ENCODE peak calls at places on chromosome 2, in four cellular contexts. Z, P, G and U are unnamed samples.

GRCh38 chr2:190119948-190120347 is 57.4 kb upstream of the MSTN start:
- DNase-seq in P (no peak), G (no peak), Z (no peak), U (no peak)

GRCh38 chr2:223488814-223489213 is 113.3 kb downstream of the SCG2 start:
- DNase-seq in P (no peak), G (no peak), Z (no peak), U (no peak)

GRCh38 chr2:150409196-150409595 is 78.3 kb downstream of the RND3 start:
- DNase-seq in G (no peak), Z (no peak), P (no peak), U (no peak)

GRCh38 chr2:140593159-140593558 is 1537.7 kb downstream of the LRP1B start:
- DNase-seq in Z (no peak), P (no peak), G (no peak), U (no peak)

GRCh38 chr2:68932392-68932791 is 20.3 kb downstream of the GKN2 start:
- DNase-seq in P (no peak), Z (no peak), G (no peak), U (no peak)

GRCh38 chr2:104867351-104868080 is 13.6 kb downstream of the POU3F3 start:
- DNase-seq in Z (no peak), G (no peak), P (no peak), U (no peak)

GRCh38 chr2:104090407-104090806 is 763.5 kb upstream of the POU3F3 start:
- DNase-seq in G (no peak), Z (no peak), P (no peak), U (no peak)

GRCh38 chr2:240906141-240906910 is at the start of gene CROCC2:
- DNase-seq in P (no peak), Z (no peak), G (no peak), U (no peak)

GRCh38 chr2:23545391-23545790 is 160.4 kb downstream of the KLHL29 start:
- DNase-seq in Z (no peak), G (no peak), P (no peak), U (no peak)

GRCh38 chr2:235570256-235570655 is 76.4 kb downstream of the AGAP1 start:
- DNase-seq in G (no peak), Z (peak), P (no peak), U (no peak)

DNA sequence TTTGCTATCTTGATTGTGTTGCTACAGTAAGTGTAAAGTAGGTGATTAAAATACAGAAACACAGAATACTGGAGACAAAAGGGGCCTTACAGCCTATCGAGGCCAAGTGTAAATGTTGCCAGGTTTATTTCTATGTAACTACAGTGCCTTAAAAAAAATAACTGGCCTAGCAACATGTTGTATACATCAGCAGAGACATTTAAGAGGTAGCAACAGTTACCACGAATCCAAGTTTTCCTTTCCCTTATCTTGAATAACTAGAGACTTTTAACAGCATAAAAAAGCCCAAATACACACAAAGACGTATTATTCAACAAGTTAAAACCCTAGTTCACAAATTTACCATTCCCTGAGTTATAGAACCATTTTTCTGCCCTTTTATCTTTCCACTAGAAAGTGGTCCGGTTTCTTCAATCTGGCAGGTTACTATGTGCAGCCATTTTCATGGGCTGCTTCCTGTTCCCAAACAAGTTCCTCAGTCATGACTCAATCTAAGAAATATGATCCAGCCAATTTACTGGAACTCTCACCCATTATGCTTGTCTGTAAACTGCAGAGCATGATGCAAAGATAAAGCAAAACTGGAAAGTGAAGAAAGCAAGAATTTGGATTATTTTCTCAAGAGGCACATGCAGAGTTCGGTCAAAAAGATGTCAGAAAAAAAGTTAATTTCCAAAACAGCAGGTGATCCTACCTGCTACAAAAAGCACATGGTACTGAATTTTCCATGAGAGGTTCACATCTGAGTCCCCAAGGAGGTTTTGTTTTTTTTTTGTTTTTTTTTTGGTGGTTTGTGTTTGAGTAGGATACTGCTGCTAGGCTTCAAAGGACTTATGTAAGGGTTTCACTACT is 22.2 kb downstream of the NFE2L2 start:
- DNase-seq in G (no peak), P (no peak), Z (peak), U (peak)
- TF ChIP-seq SUZ12 in G (no peak), P (no peak), Z (no peak), U (no peak)

GRCh38 chr2:119417898-119418297 is 13.8 kb upstream of the TMEM37 start:
- DNase-seq in P (no peak), G (no peak), Z (no peak), U (no peak)

GRCh38 chr2:119416299-119416923 is 15.2 kb upstream of the TMEM37 start:
- DNase-seq in G (no peak), Z (no peak), P (no peak), U (no peak)

GRCh38 chr2:119419803-119420508 is 11.7 kb upstream of the TMEM37 start:
- DNase-seq in G (no peak), Z (no peak), P (no peak), U (no peak)

GRCh38 chr2:119421304-119421703 is 10.3 kb upstream of the TMEM37 start:
- DNase-seq in Z (no peak), G (no peak), P (no peak), U (no peak)

DNA sequence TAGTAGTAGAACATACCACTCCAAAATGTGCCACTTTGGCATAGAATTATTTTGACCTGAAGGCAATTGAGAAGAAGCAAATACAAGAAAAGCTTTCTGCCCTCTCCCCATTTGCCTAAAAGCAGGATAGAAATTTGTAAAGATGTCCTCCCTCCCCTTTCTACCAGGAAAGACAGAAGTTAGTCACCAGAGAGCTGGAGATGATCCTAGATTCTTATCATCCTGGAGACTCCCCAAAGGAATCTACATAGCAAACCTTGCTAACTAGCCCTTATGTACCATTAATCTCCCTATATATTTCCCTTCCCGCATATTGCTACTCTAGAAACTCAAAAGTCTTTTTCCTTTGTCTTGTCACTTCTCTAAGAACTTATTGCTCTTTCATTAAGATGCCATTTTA is 12.6 kb upstream of the TMEM37 start:
- DNase-seq in Z (no peak), P (no peak), G (no peak), U (no peak)
- TF ChIP-seq SP1 in Z (no peak), P (no peak), G (no peak), U (no peak)

DNA sequence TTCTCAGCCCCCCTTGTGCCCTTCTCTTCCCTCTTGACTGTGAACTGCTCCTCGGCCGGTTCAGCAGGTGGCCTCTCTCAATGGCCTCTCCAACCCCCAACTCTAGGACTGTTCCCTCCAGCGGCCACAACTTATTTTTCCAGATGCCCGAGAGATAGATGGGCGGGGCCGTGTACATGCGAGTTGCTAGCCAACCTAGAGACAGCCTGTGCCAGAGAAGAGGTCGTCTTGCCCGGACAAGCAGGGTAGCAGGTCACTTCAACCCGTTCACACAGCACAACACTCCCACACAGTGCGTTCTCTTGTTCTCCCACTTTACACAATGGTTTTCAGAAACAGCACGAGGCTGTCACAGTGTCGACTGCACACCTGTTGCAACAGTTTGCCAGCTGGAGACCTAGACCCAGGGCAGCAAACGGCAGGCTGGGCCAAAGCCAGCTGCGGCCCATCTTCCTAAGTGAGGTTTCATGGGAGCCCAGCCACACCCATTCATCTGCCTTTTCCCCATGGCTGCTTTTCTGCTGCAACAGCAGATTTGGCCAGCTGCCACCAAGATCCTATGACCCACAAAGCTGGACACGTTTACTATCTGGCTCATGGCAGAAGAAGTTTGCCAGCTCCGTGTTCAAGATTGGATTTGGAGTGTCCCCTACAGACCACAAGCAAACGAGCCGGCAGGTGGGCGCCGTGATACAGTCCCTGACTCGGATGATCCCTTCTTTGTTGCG is 7.3 kb upstream of the PRLH start:
- DNase-seq in G (no peak), P (no peak), Z (no peak), U (no peak)
- TF ChIP-seq SUZ12 in G (no peak), P (no peak), Z (no peak), U (no peak)

DNA sequence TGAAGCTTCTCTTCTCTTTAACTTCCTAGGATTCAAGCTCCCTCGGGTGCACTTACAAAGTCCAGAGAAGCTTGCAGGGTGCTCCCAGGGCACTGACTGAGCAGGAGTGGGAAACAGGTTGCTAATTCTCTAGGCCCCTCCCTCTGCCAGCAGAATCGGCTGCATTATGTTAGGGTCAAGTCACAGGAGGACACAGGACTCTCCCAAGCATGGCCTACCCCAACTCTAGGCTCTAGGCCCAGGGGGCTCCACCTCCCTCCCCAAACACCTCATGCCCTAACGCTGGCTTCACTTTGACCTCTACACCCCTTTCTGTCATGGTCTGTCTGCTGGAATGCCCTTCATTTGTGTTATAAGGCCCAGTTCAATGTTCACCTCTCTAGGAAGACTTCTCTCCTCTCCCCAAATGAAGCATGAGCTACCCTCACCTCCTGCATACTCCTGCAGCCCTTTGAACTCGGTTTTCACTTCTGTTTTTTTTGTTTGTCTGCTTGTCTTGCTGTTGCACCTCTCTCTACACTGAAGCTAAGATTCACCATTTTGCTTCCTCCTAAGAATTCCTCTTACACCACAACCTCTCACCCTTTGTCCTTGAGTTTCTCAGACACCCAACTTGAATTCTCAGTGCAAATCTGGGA is 521.8 kb upstream of the ID2 start:
- DNase-seq in Z (peak), P (no peak), G (peak), U (no peak)
- TF ChIP-seq SP1 in Z (no peak), P (no peak), G (no peak), U (no peak)

DNA sequence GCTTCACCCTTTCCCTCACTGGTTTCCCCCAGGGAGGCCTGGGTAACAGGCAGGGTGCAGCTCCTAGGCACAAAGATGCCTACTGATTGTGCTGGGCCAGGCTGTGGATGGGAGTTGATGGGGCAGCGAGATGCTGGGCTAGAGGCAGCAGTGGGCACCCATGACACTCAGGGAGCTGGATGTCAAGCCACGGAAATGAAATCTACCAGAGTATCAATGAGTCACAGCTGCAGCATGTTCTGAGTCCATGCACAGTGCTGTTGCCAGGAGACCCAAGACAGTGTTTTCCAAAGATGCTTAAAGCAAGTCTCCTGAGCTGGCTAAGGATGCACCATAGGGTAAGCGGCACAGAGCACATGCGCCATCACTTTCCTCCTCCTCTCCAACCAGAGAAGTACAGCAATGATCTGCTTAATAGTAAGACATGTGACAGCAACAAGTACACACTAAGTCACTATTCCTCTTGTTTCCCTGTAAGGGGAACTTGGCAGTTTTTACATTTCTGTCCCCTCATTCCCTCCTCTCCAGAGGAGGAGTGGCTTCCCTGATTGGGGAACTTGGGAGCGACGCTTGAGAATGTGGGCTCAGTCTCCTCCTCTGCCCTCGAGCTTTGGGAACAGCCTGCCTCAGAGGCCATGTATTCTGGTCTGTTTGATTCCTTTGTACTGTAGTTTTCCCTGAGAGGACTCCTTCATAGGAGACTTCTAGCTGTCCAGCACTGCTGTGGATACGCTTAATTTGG is 57.2 kb downstream of the CDC42EP3 start:
- DNase-seq in G (no peak), Z (no peak), P (no peak), U (no peak)
- TF ChIP-seq SUZ12 in G (no peak), Z (no peak), P (no peak), U (no peak)

DNA sequence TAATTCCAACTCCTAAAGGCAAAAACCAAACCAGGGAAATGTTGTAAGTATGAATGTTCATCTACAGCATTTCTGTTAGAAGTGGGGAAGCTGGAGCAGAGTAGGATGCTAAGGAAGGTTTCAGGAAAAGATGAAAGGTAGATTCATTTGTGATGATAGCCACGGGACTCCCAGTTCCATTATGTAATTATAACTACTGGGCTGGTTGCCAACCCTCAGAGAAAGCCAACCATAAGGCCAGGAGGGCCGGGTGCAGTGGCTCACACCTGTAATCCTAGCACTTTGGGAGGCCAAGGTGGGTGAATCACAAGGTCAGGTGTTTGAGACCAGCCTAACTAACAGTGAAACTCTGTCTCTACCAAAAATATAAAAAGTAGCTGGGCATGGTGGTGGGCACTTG is 288.9 kb upstream of the ETAA1 start:
- DNase-seq in G (no peak), P (no peak), Z (no peak), U (no peak)
- TF ChIP-seq SP1 in G (no peak), P (no peak), Z (no peak), U (no peak)

GRCh38 chr2:174158003-174158402 is 90.3 kb downstream of the OLA1 start:
- DNase-seq in P (no peak), G (peak), Z (peak), U (peak)
- TF ChIP-seq SUZ12 in P (no peak), G (no peak), Z (no peak), U (no peak)

DNA sequence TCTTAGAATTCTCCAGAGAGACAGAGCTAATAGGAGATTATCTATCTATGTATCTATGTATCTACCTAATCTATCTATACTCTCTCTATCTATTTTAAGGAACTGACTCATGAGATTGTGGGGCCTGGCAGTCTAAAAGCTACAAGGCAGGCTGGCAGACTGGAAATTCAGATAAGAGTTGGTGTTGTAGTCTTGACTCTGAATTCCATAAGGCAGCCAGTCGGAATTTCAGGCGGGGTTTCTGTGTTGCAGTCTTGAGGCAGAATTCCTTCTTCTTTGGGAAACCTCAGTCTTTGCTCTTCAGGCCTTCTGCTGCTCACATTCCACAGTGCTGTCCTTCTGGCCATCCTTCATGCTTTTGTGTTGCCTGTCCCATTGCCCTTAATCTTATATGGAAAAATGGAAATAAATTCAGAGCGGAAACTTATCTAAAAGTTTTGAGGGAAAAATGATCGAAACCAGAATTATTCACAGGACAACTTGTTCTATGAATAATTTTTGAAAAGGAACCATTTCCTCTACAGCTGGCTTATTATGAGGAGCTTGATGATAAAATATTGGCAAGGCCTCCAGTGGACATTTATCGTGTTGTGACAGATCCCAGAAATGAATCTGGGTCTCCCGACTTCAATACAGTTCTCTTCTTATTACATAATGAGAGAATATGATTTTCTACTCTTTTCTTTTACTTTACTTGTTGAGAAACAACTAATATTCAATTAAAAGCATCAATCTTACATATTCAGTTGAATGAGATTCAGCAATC is 10.8 kb downstream of the IL1RL1 start:
- DNase-seq in G (no peak), Z (no peak), P (no peak), U (no peak)
- TF ChIP-seq SP1 in G (no peak), Z (no peak), P (no peak), U (no peak)